ENCODE peak calls at places on chromosomes 13 and 19, in seven cellular contexts. H is HCT116, Y is K562, L is HepG2, E is GM12878, K is SK-N-SH, S is NT2/D1. N is an unnamed sample.

GRCh38 chr19:7718668-7719067 is 13.2 kb downstream of the CLEC4G start:
- DNase-seq in H (no peak), Y (no peak), L (no peak), E (no peak), K (no peak), S (no peak), N (no peak)

GRCh38 chr19:54373781-54374266 is 9.1 kb upstream of the LAIR1 start:
- DNase-seq in H (no peak), Y (no peak), L (no peak), E (no peak), K (no peak), S (no peak), N (no peak)

GRCh38 chr13:99657848-99658265 is 156.6 kb downstream of the TM9SF2 start:
- DNase-seq in H (no peak), Y (no peak), L (no peak), E (no peak), K (peak; percentile 28), S (peak; percentile 50), N (no peak)

GRCh38 chr13:87052731-87053130 is 618.4 kb upstream of the SLITRK5 start:
- DNase-seq in H (no peak), Y (no peak), L (no peak), E (no peak), K (no peak), S (no peak), N (no peak)

GRCh38 chr19:752652-753517 is 2.0 kb downstream of the MISP start:
- DNase-seq in H (peak; percentile 89), Y (peak; percentile 21), L (peak; percentile 92), E (no peak), K (no peak), S (no peak), N (no peak)

GRCh38 chr19:50377051-50377441 is 789 bp downstream of the NR1H2 start:
- DNase-seq in H (peak; percentile 58), Y (peak; percentile 89), L (peak; percentile 12), E (no peak), K (peak; percentile 69), S (no peak), N (peak; percentile 83)

GRCh38 chr19:1340681-1341469 is 42.8 kb upstream of the NDUFS7 start:
- DNase-seq in H (no peak), Y (no peak), L (no peak), E (no peak), K (no peak), S (no peak), N (no peak)

GRCh38 chr13:25882732-25883357 is 169.0 kb downstream of the SHISA2 start:
- DNase-seq in H (no peak), Y (no peak), L (no peak), E (no peak), K (peak; percentile 15), S (no peak), N (no peak)

GRCh38 chr13:110116072-110116487 is 190.9 kb downstream of the COL4A1 start:
- DNase-seq in H (peak; percentile 51), Y (peak; percentile 67), L (peak; percentile 4), E (no peak), K (peak; percentile 65), S (no peak), N (peak; percentile 93)

GRCh38 chr19:35587326-35587725 is 1.4 kb downstream of the PMIS2 start:
- DNase-seq in H (no peak), Y (no peak), L (no peak), E (no peak), K (no peak), S (no peak), N (no peak)

GRCh38 chr13:109764474-109765292 is 21.7 kb downstream of the IRS2 start:
- DNase-seq in H (no peak), Y (no peak), L (no peak), E (no peak), K (peak; percentile 64), S (no peak), N (no peak)

GRCh38 chr19:405138-405965 is 3.6 kb downstream of the C2CD4C start:
- DNase-seq in H (no peak), Y (no peak), L (no peak), E (no peak), K (peak; percentile 42), S (no peak), N (no peak)

GRCh38 chr13:20462533-20462915 is 63.1 kb downstream of the CRYL1 start:
- DNase-seq in H (no peak), Y (no peak), L (no peak), E (no peak), K (no peak), S (no peak), N (no peak)

GRCh38 chr13:40146063-40146462 is 490.6 kb downstream of the COG6 start:
- DNase-seq in H (no peak), Y (no peak), L (no peak), E (no peak), K (no peak), S (no peak), N (peak; percentile 46)

GRCh38 chr19:343941-344624 is 513 bp downstream of the MIER2 start:
- DNase-seq in H (no peak), Y (peak; percentile 49), L (no peak), E (no peak), K (peak; percentile 98), S (no peak), N (peak; percentile 59)

DNA sequence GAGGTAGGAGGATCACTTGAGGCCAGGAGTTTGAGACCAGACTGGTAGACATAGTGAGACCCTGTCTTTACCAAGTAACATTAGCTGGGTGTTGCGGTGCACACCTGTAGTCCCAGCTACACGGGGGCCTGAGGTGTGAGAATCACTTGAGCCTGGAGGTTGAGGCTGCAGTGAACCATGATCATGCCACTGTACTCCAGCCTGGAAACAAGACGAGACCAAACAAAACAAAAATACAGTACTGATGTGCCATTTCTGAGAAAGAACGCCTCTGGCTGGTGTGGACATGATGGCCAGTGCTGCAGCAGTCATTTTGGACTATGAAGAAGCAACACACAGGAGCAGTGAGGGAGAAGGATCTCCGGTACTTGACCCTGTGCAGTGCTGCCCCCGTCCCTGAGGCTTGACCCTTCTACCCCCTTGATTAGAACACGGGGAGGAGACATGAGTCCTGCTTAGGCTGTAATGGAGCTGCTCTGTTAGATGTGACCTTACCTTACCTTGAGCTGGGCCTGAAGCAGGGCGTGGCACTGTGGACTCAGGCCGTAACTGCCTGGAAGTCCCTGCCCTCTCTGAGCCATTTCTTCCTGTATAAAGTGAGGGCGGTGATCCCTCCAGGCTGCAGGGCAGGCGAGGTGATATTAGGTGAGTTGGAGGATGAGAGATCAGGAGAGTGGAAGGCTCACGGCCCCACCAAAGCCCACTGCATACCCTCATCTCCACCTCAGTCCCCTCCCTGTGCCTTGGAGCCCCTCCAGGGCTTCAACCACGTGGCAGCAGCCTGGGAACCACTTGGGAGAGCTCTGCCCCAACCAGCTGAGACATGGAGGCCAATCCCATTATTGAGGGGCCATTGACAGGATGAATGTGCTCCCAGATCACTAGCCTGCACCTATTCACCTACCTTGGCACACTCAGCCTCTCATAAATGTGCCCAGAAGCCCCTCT is 5.9 kb downstream of the RPL18A start:
- DNase-seq in H (peak; percentile 57), Y (peak; percentile 86), L (no peak), E (no peak), K (peak; percentile 32), S (no peak), N (peak; percentile 59)
- TF ChIP-seq YY1 in H (no peak), Y (peak; percentile 60), L (no peak), E (no peak), K (no peak), S (no peak), N (no peak)

DNA sequence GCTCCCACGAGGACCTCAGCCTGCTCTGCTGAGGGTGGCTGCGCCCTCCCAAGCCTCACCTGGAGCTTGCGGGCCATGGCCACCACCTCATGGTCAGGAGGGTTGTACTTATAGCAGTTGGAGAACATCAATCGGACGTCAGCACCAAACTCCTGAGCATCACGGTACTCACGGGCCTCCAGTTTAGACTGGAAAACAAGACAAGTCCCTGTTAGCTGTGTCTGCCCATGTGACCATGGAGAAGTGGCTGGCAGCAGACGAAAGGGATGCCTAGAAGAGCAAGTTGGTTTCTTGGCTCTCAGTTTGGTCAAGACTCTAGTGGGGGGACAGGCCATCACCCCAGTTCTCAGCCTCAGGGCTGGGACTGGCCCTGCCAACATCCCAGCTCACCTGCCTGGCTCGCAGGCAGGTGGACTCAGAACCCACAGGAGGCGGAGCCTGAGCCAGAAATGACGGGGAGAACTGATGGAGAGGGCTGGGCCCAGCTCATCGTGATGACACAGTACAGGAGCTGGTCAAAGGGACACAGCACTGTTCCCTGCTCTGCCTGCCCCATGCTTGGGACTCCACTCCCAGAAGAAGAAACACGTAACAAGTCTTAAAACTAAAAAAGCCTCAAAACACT is 31.2 kb upstream of the EPHX3 start:
- DNase-seq in H (no peak), Y (no peak), L (no peak), E (no peak), K (no peak), S (no peak), N (no peak)
- TF ChIP-seq YY1 in H (no peak), Y (no peak), L (no peak), E (no peak), K (no peak), S (no peak), N (no peak)

GRCh38 chr19:45517238-45517637 is 10.0 kb downstream of the VASP start:
- DNase-seq in H (no peak), Y (no peak), L (no peak), E (no peak), K (no peak), S (no peak), N (no peak)

GRCh38 chr19:45515807-45516401 is 8.6 kb downstream of the VASP start:
- DNase-seq in H (no peak), Y (no peak), L (no peak), E (no peak), K (no peak), S (no peak), N (no peak)

GRCh38 chr19:45512881-45513483 is 5.7 kb downstream of the VASP start:
- DNase-seq in H (no peak), Y (no peak), L (no peak), E (no peak), K (no peak), S (no peak), N (no peak)

GRCh38 chr19:45514376-45515051 is 7.2 kb downstream of the VASP start:
- DNase-seq in H (no peak), Y (no peak), L (peak; percentile 95), E (no peak), K (no peak), S (no peak), N (no peak)

GRCh38 chr19:45515081-45515624 is 7.9 kb downstream of the VASP start:
- DNase-seq in H (no peak), Y (peak; percentile 84), L (peak; percentile 54), E (peak; percentile 57), K (no peak), S (no peak), N (no peak)
- TF ChIP-seq YY1 in H (no peak), Y (no peak), L (no peak), E (no peak), K (no peak), S (no peak), N (no peak)

GRCh38 chr13:29906432-29907011 is 56.1 kb upstream of the UBL3 start:
- DNase-seq in H (no peak), Y (no peak), L (no peak), E (no peak), K (no peak), S (no peak), N (no peak)

GRCh38 chr13:29907670-29908069 is 57.3 kb upstream of the UBL3 start:
- DNase-seq in H (no peak), Y (no peak), L (no peak), E (no peak), K (no peak), S (no peak), N (no peak)

GRCh38 chr13:29908917-29909755 is 58.7 kb upstream of the UBL3 start:
- DNase-seq in H (no peak), Y (no peak), L (no peak), E (no peak), K (no peak), S (no peak), N (no peak)

GRCh38 chr13:29909975-29910674 is 59.7 kb upstream of the UBL3 start:
- DNase-seq in H (no peak), Y (no peak), L (no peak), E (no peak), K (no peak), S (no peak), N (no peak)

GRCh38 chr13:29908411-29908810 is 58.0 kb upstream of the UBL3 start:
- DNase-seq in H (no peak), Y (no peak), L (no peak), E (no peak), K (no peak), S (no peak), N (no peak)
- TF ChIP-seq YY1 in H (no peak), Y (no peak), L (no peak), E (no peak), K (no peak), S (no peak), N (no peak)